ENCODE peak calls at places on chromosome 5, in seven cellular contexts. Z is esophagus squamous epithelium, G is right atrium auricular region, Y is astrocyte of the spinal cord, N is choroid plexus epithelial cell, Q is GM20000, F is AG10803. K is an unnamed sample.

GRCh38 chr5:164041105-164041504 is 535.7 kb downstream of the MAT2B start:
- DNase-seq in G (no peak), Q (no peak), F (no peak), Y (no peak), N (no peak), Z (no peak), K (no peak)

GRCh38 chr5:178463321-178464155 is 126.7 kb downstream of the COL23A1 start:
- DNase-seq in Y (no peak), F (no peak), Q (no peak), G (no peak), N (no peak), Z (no peak), K (no peak)

GRCh38 chr5:72467421-72467820 is 39.8 kb downstream of the ZNF366 start:
- DNase-seq in N (peak; percentile 30), Y (no peak), Z (no peak), F (no peak), Q (no peak), G (no peak), K (no peak)

GRCh38 chr5:83035373-83036170 is 41.6 kb downstream of the TMEM167A start:
- DNase-seq in Q (no peak), F (peak; percentile 15), Y (peak; percentile 27), Z (no peak), G (no peak), N (no peak), K (no peak)

GRCh38 chr5:17217421-17218352 is at the start of gene BASP1:
- DNase-seq in Y (peak; percentile 87), Z (no peak), Q (peak; percentile 92), F (peak; percentile 81), N (peak; percentile 88), G (no peak), K (peak; percentile 25)

GRCh38 chr5:124372457-124372856 is 374.0 kb downstream of the ZNF608 start:
- DNase-seq in Z (no peak), N (no peak), F (peak; percentile 3), Y (no peak), Q (no peak), G (no peak), K (no peak)

GRCh38 chr5:34621280-34622045 is 34.7 kb upstream of the RAI14 start:
- DNase-seq in N (no peak), G (no peak), Q (no peak), Y (no peak), F (peak; percentile 70), Z (no peak), K (no peak)

GRCh38 chr5:33068786-33069185 is 357.7 kb downstream of the NPR3 start:
- DNase-seq in N (peak; percentile 19), F (no peak), Z (no peak), G (no peak), Y (no peak), Q (no peak), K (no peak)

GRCh38 chr5:20109326-20109725 is 121.3 kb upstream of the CDH18 start:
- DNase-seq in Z (no peak), Q (no peak), G (no peak), Y (no peak), F (no peak), N (no peak), K (no peak)

GRCh38 chr5:31378838-31379237 is 153.1 kb downstream of the DROSHA start:
- DNase-seq in F (peak; percentile 36), Y (no peak), Q (no peak), G (no peak), N (peak; percentile 57), Z (no peak), K (no peak)

GRCh38 chr5:126936775-126937418 is 93.5 kb downstream of the MARCHF3 start:
- DNase-seq in F (no peak), Z (no peak), N (no peak), Y (no peak), Q (no peak), G (no peak), K (no peak)

GRCh38 chr5:96258692-96259091 is 174.4 kb downstream of the PCSK1 start:
- DNase-seq in F (no peak), Y (no peak), G (no peak), Q (no peak), Z (no peak), N (no peak), K (no peak)

GRCh38 chr5:139638090-139638735 is 9.9 kb upstream of the CXXC5 start:
- DNase-seq in F (peak; percentile 90), Q (peak; percentile 75), Y (peak; percentile 73), Z (no peak), N (peak; percentile 64), G (peak; percentile 77), K (no peak)

GRCh38 chr5:114116981-114117380 is 244.9 kb upstream of the KCNN2 start:
- DNase-seq in Q (no peak), F (no peak), G (no peak), Z (no peak), Y (no peak), N (no peak), K (no peak)

GRCh38 chr5:157915638-157916037 is 56.7 kb upstream of the CLINT1 start:
- DNase-seq in N (peak; percentile 56), Z (no peak), G (peak; percentile 87), Y (peak; percentile 6), F (no peak), Q (no peak), K (no peak)

GRCh38 chr5:172223901-172224873 is 30.2 kb downstream of the EFCAB9 start:
- DNase-seq in Q (peak; percentile 45), G (no peak), Y (no peak), F (no peak), N (no peak), Z (no peak), K (peak; percentile 77)

GRCh38 chr5:180811012-180811622 is 8.5 kb upstream of the MGAT1 start:
- DNase-seq in Z (no peak), F (no peak), G (no peak), N (no peak), Q (no peak), Y (no peak), K (no peak)

GRCh38 chr5:133870661-133871060 is 97.8 kb downstream of the C5orf15 start:
- DNase-seq in F (peak; percentile 89), Q (no peak), Z (no peak), G (no peak), Y (peak; percentile 85), N (peak; percentile 91), K (no peak)

GRCh38 chr5:146706321-146706972 is 172.1 kb downstream of the PPP2R2B start:
- DNase-seq in Q (no peak), F (no peak), N (no peak), Z (no peak), G (no peak), Y (no peak), K (peak; percentile 12)

GRCh38 chr5:120600639-120601038 is 136.5 kb downstream of the PRR16 start:
- DNase-seq in Z (no peak), F (no peak), N (no peak), Y (no peak), Q (no peak), G (no peak), K (no peak)

GRCh38 chr5:135533794-135534193 is 2.0 kb downstream of the NEUROG1 start:
- DNase-seq in G (no peak), Y (no peak), Q (no peak), Z (no peak), F (no peak), N (no peak), K (no peak)

GRCh38 chr5:135535420-135535819 is 344 bp downstream of the NEUROG1 start:
- DNase-seq in Q (no peak), F (no peak), Z (no peak), Y (no peak), G (no peak), N (peak; percentile 3), K (no peak)

GRCh38 chr5:135533346-135533745 is 2.4 kb downstream of the NEUROG1 start:
- DNase-seq in Z (no peak), G (no peak), Y (no peak), Q (no peak), N (no peak), F (no peak), K (no peak)

GRCh38 chr5:135535820-135536801 is at the start of gene NEUROG1:
- DNase-seq in Q (no peak), F (no peak), N (no peak), Y (no peak), G (no peak), Z (no peak), K (no peak)

GRCh38 chr5:135534609-135535419 is 950 bp downstream of the NEUROG1 start:
- DNase-seq in N (no peak), Q (no peak), G (no peak), Y (no peak), Z (no peak), F (no peak), K (no peak)
- TF ChIP-seq CTCF in N (no peak), Q (no peak), G (no peak), Y (no peak), Z (no peak), F (no peak), K (no peak)

DNA sequence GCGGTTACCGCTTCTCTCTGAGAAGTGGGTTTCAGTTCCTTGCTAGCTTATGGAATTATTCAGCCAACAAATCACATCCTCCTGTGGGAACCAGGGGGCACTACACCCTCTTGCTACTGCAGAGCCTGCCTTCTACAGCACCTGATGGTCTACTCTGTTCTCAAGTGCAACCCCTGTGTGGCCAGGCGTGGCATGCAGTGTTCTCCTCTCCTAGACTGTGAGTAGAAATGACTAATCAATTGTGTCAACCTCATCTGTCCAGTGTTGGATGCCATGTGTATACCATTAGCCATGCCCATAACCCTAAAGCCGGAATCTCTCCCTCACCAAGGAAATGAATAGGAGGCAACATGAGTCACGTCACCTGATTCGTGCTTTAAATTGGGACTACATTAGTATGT is 117.2 kb upstream of the LIFR start:
- DNase-seq in N (peak; percentile 41), F (no peak), Y (no peak), Z (no peak), G (no peak), Q (no peak), K (no peak)
- TF ChIP-seq CTCF in N (peak; percentile 38), F (peak; percentile 7), Y (no peak), Z (no peak), G (no peak), Q (no peak), K (no peak)

DNA sequence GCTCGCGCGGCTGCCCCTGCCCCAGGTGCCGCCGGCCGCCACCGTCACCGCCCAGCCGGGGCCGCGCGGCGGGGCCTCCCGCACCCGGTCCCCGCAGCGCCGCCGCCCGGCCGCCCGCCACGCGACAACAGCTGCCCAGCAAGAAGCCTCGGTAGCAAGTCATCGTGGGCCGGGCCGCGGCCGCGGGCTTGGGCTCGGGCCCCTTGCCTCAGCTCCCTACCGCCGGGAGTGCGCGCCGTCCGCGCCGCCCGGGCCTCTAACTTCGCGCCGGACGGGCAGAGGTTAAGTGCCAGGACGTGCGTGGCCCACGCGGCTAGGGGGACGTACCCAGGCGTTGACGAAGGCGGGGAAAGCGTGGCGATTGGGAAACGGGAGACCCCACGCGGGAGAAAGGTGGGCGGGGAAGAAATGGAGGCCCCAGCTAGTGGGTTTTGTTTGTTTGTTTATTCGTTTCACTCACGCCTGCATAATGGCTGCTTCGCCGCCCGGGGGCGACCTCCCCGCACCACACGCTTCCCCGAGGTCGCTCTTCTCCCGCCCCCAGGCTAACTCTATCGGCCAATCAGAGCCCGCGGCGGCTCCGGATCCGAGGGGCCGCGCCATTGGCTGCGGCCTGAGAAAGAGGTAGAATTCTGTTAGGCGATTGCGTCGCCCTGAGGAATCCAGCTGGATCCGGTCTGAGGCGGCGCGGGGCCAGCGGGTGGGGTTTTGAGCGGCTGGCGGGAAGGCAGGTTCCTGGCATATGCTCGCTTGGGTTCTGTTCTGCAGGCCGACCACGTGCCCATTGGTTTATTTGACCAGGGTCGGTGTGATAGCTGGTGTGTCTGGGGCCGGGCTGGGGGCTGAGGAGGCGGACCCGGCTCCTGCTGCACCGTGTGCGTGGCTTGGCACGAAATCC is at the start of gene NADK2:
- DNase-seq in N (peak; percentile 97), Y (peak; percentile 98), G (peak; percentile 97), Z (peak; percentile 96), Q (peak; percentile 96), F (peak; percentile 96), K (peak; percentile 95)
- TF ChIP-seq CTCF in N (peak; percentile 71), Y (peak; percentile 63), G (peak; percentile 57), Z (peak; percentile 54), Q (peak; percentile 42), F (peak; percentile 62), K (peak; percentile 48)

GRCh38 chr5:77972545-77973252 is 196.6 kb upstream of the TBCA start:
- DNase-seq in F (no peak), Q (peak; percentile 77), N (no peak), G (no peak), Y (no peak), Z (no peak), K (peak; percentile 35)
- TF ChIP-seq CTCF in F (peak; percentile 9), Q (peak; percentile 33), N (no peak), G (no peak), Y (peak; percentile 12), Z (no peak), K (peak; percentile 32)